ENCODE peak calls at places on chromosome 15, in four cellular contexts. U is OCI-LY7; S is lower lobe of right lung; N is activated T-helper 1 cell treated with anti-CD3 and anti-CD28 coated beads, Interleukin-2, amount 50 U/mL, for 16 hours. I is an unnamed sample.

GRCh38 chr15:57541805-57542504 is 49.7 kb upstream of the MYZAP start:
- DNase-seq in N (no peak), S (peak; percentile 64), U (peak; percentile 42), I (peak; percentile 53)

GRCh38 chr15:42137461-42138261 is 18.8 kb downstream of the PLA2G4F start:
- DNase-seq in S (no peak), N (no peak), U (peak; percentile 66), I (peak; percentile 40)

GRCh38 chr15:71802770-71803169 is 7.6 kb upstream of the NR2E3 start:
- DNase-seq in S (no peak), N (no peak), U (no peak), I (no peak)

GRCh38 chr15:94174399-94174802 is 57.0 kb upstream of the MCTP2 start:
- DNase-seq in U (peak; percentile 25), N (no peak), S (no peak), I (peak; percentile 93)

GRCh38 chr15:41904487-41905359 is 10.9 kb upstream of the SPTBN5 start:
- DNase-seq in S (no peak), N (peak; percentile 33), U (peak; percentile 69), I (peak; percentile 42)

GRCh38 chr15:93086791-93087190 is 2.2 kb downstream of the RGMA start:
- DNase-seq in S (no peak), N (no peak), U (no peak), I (no peak)

GRCh38 chr15:63860161-63860954 is 26.6 kb upstream of the HERC1 start:
- DNase-seq in N (peak; percentile 10), U (peak; percentile 21), S (no peak), I (no peak)

GRCh38 chr15:27249723-27250160 is 278.8 kb downstream of the GABRG3 start:
- DNase-seq in U (no peak), S (no peak), N (no peak), I (no peak)

GRCh38 chr15:72445426-72445825 is 28.7 kb upstream of the ARIH1 start:
- DNase-seq in S (no peak), U (no peak), N (no peak), I (no peak)

GRCh38 chr15:52805351-52806283 is 15.5 kb upstream of the ONECUT1 start:
- DNase-seq in S (no peak), N (no peak), U (no peak), I (no peak)

GRCh38 chr15:45831787-45832186 is 197.0 kb downstream of the SQOR start:
- DNase-seq in S (no peak), U (no peak), N (no peak), I (no peak)

GRCh38 chr15:93042691-93043378 is 46.2 kb downstream of the RGMA start:
- DNase-seq in S (peak; percentile 23), U (no peak), N (no peak), I (no peak)

GRCh38 chr15:78838480-78838879 is 27.2 kb upstream of the ADAMTS7 start:
- DNase-seq in U (no peak), N (no peak), S (no peak), I (no peak)

GRCh38 chr15:63287109-63287508 is 9.7 kb downstream of the APH1B start:
- DNase-seq in N (no peak), U (no peak), S (no peak), I (no peak)

GRCh38 chr15:58438956-58439355 is 7.2 kb downstream of the LIPC start:
- DNase-seq in U (peak; percentile 46), S (no peak), N (no peak), I (peak; percentile 35)

GRCh38 chr15:56168394-56168793 is 75.3 kb downstream of the RFX7 start:
- DNase-seq in S (no peak), U (no peak), N (no peak), I (peak; percentile 66)

GRCh38 chr15:34753236-34753894 is 1.4 kb downstream of the GJD2 start:
- DNase-seq in U (no peak), S (no peak), N (no peak), I (peak; percentile 44)

GRCh38 chr15:45842151-45842550 is 207.3 kb downstream of the SQOR start:
- DNase-seq in N (no peak), U (no peak), S (no peak), I (no peak)

GRCh38 chr15:100247228-100248225 is 94.2 kb downstream of the ADAMTS17 start:
- DNase-seq in N (no peak), S (no peak), U (no peak), I (no peak)

GRCh38 chr15:36177590-36178281 is 401.7 kb upstream of the CDIN1 start:
- DNase-seq in N (no peak), U (no peak), S (no peak), I (no peak)

GRCh38 chr15:42996871-42997270 is 76.3 kb upstream of the TTBK2 start:
- DNase-seq in S (no peak), U (no peak), N (no peak), I (no peak)

GRCh38 chr15:73985101-73985873 is 6.8 kb downstream of the STOML1 start:
- DNase-seq in S (no peak), N (no peak), U (no peak), I (peak; percentile 85)

GRCh38 chr15:24054547-24055245 is 367.6 kb upstream of the NDN start:
- DNase-seq in N (no peak), U (no peak), S (no peak), I (no peak)

GRCh38 chr15:83066034-83066760 is 855 bp downstream of the BTBD1 start:
- DNase-seq in N (no peak), U (peak; percentile 25), S (no peak), I (peak; percentile 16)

GRCh38 chr15:95470529-95470928 is 860.0 kb upstream of the NR2F2 start:
- DNase-seq in S (no peak), U (no peak), N (no peak), I (no peak)

GRCh38 chr15:86483936-86484335 is 404.3 kb downstream of the AGBL1 start:
- DNase-seq in U (peak; percentile 14), N (no peak), S (no peak), I (no peak)

GRCh38 chr15:31024979-31025378 is 33.6 kb upstream of the MTMR10 start:
- DNase-seq in N (no peak), S (no peak), U (no peak), I (no peak)

GRCh38 chr15:38668433-38669159 is 104.0 kb upstream of the RASGRP1 start:
- DNase-seq in S (no peak), N (no peak), U (no peak), I (no peak)

GRCh38 chr15:50633653-50634052 is 52.9 kb downstream of the TRPM7 start:
- DNase-seq in N (no peak), U (no peak), S (no peak), I (no peak)

I was measured in mammary epithelial cell.